ENCODE peak calls at places on chromosomes 3 and 15, in six cellular contexts. L, K, O, C, Q and Y are unnamed samples.

GRCh38 chr3:33091746-33092145 is 5.2 kb downstream of the GLB1 start:
- DNase-seq in L (no peak), K (no peak), O (no peak), C (no peak), Q (no peak), Y (no peak)

GRCh38 chr3:125611908-125612307 is 16.6 kb upstream of the OSBPL11 start:
- DNase-seq in L (no peak), K (no peak), O (no peak), C (no peak), Q (no peak), Y (no peak)

GRCh38 chr3:83435173-83435572 is 1523.6 kb upstream of the CADM2 start:
- DNase-seq in L (no peak), K (no peak), O (no peak), C (no peak), Q (no peak), Y (no peak)

GRCh38 chr3:70383360-70383831 is 71.0 kb upstream of the MDFIC2 start:
- DNase-seq in L (no peak), K (no peak), O (no peak), C (no peak), Q (no peak), Y (no peak)

GRCh38 chr3:23075478-23075877 is 127.6 kb upstream of the UBE2E2 start:
- DNase-seq in L (no peak), K (no peak), O (peak), C (no peak), Q (no peak), Y (peak)

GRCh38 chr15:91099616-91100560 is at the start of gene SV2B:
- DNase-seq in L (no peak), K (peak), O (peak), C (no peak), Q (peak), Y (no peak)

GRCh38 chr15:81126887-81127286 is 7.2 kb upstream of the CFAP161 start:
- DNase-seq in L (no peak), K (no peak), O (no peak), C (no peak), Q (no peak), Y (no peak)

GRCh38 chr3:62928256-62928655 is 53.0 kb upstream of the CADPS start:
- DNase-seq in L (no peak), K (no peak), O (no peak), C (no peak), Q (no peak), Y (no peak)

GRCh38 chr15:56817266-56817665 is 84.0 kb upstream of the ZNF280D start:
- DNase-seq in L (no peak), K (no peak), O (no peak), C (no peak), Q (no peak), Y (peak)

GRCh38 chr3:192819001-192819569 is 91.7 kb upstream of the FGF12 start:
- DNase-seq in L (no peak), K (peak), O (peak), C (peak), Q (no peak), Y (no peak)

GRCh38 chr15:43095708-43096347 is 10.0 kb downstream of the UBR1 start:
- DNase-seq in L (no peak), K (no peak), O (no peak), C (no peak), Q (no peak), Y (peak)

GRCh38 chr3:127411083-127411727 is 123.4 kb upstream of the PRR20G start:
- DNase-seq in L (no peak), K (no peak), O (no peak), C (no peak), Q (peak), Y (no peak)

GRCh38 chr3:195544634-195545033 is 1.5 kb upstream of the PPP1R2 start:
- DNase-seq in L (no peak), K (no peak), O (no peak), C (no peak), Q (no peak), Y (no peak)

GRCh38 chr15:100999369-100999768 is 80.2 kb downstream of the LRRK1 start:
- DNase-seq in L (no peak), K (no peak), O (no peak), C (no peak), Q (no peak), Y (no peak)

GRCh38 chr3:17227472-17227871 is 342.7 kb downstream of the PLCL2 start:
- DNase-seq in L (no peak), K (no peak), O (no peak), C (no peak), Q (no peak), Y (no peak)

GRCh38 chr15:91911878-91912277 is 58.4 kb downstream of the SLCO3A1 start:
- DNase-seq in L (no peak), K (no peak), O (no peak), C (no peak), Q (no peak), Y (no peak)

GRCh38 chr3:172065967-172066762 is 26.8 kb downstream of the FNDC3B start:
- DNase-seq in L (no peak), K (no peak), O (no peak), C (no peak), Q (no peak), Y (no peak)

GRCh38 chr15:100972975-100973350 is 53.8 kb downstream of the LRRK1 start:
- DNase-seq in L (no peak), K (no peak), O (no peak), C (no peak), Q (no peak), Y (no peak)

GRCh38 chr3:112637700-112638099 is 3.2 kb downstream of the CCDC80 start:
- DNase-seq in L (no peak), K (no peak), O (no peak), C (no peak), Q (no peak), Y (no peak)

GRCh38 chr3:55620361-55621025 is 133.4 kb upstream of the WNT5A start:
- DNase-seq in L (no peak), K (no peak), O (no peak), C (no peak), Q (no peak), Y (no peak)

GRCh38 chr3:43218156-43218555 is 68.2 kb upstream of the SNRK start:
- DNase-seq in L (no peak), K (no peak), O (no peak), C (no peak), Q (no peak), Y (no peak)